ENCODE peak calls at places on chromosomes 2 and 18, in four cellular contexts. One of them, this sample, is unnamed.

GRCh38 chr2:227106845-227107759 is 56.9 kb downstream of the COL4A4 start:
- DNase-seq in transverse colon: peak
- DNase-seq in GM12864: no peak
- DNase-seq in AG04450: peak
- DNase-seq in this sample: peak

GRCh38 chr2:186894478-186894877 is 45.5 kb upstream of the ZSWIM2 start:
- DNase-seq in transverse colon: no peak
- DNase-seq in GM12864: no peak
- DNase-seq in AG04450: no peak
- DNase-seq in this sample: no peak

GRCh38 chr18:56702946-56703345 is 51.8 kb downstream of the WDR7 start:
- DNase-seq in transverse colon: no peak
- DNase-seq in GM12864: no peak
- DNase-seq in AG04450: no peak
- DNase-seq in this sample: no peak

GRCh38 chr2:98258906-98259305 is 87.3 kb upstream of the CNGA3 start:
- DNase-seq in transverse colon: no peak
- DNase-seq in GM12864: no peak
- DNase-seq in AG04450: no peak
- DNase-seq in this sample: no peak

GRCh38 chr2:181273986-181274385 is 183.2 kb upstream of the ITGA4 start:
- DNase-seq in transverse colon: no peak
- DNase-seq in GM12864: no peak
- DNase-seq in AG04450: no peak
- DNase-seq in this sample: no peak

GRCh38 chr18:36314754-36315153 is 17.2 kb downstream of the FHOD3 start:
- DNase-seq in transverse colon: no peak
- DNase-seq in GM12864: no peak
- DNase-seq in AG04450: peak
- DNase-seq in this sample: peak

GRCh38 chr2:156455366-156455975 is 19.3 kb downstream of the GPD2 start:
- DNase-seq in transverse colon: no peak
- DNase-seq in GM12864: no peak
- DNase-seq in AG04450: no peak
- DNase-seq in this sample: no peak

GRCh38 chr2:136065384-136065783 is 52.6 kb downstream of the CXCR4 start:
- DNase-seq in transverse colon: no peak
- DNase-seq in GM12864: no peak
- DNase-seq in AG04450: no peak
- DNase-seq in this sample: no peak

GRCh38 chr18:74661690-74662089 is 64.0 kb downstream of the ZNF407 start:
- DNase-seq in transverse colon: no peak
- DNase-seq in GM12864: no peak
- DNase-seq in AG04450: no peak
- DNase-seq in this sample: no peak

GRCh38 chr2:171523339-171523931 is 1.2 kb downstream of the CYBRD1 start:
- DNase-seq in transverse colon: peak
- DNase-seq in GM12864: no peak
- DNase-seq in AG04450: no peak
- DNase-seq in this sample: no peak

GRCh38 chr2:40488101-40488598 is 36.3 kb upstream of the SLC8A1 start:
- DNase-seq in transverse colon: no peak
- DNase-seq in GM12864: no peak
- DNase-seq in AG04450: no peak
- DNase-seq in this sample: peak

DNA sequence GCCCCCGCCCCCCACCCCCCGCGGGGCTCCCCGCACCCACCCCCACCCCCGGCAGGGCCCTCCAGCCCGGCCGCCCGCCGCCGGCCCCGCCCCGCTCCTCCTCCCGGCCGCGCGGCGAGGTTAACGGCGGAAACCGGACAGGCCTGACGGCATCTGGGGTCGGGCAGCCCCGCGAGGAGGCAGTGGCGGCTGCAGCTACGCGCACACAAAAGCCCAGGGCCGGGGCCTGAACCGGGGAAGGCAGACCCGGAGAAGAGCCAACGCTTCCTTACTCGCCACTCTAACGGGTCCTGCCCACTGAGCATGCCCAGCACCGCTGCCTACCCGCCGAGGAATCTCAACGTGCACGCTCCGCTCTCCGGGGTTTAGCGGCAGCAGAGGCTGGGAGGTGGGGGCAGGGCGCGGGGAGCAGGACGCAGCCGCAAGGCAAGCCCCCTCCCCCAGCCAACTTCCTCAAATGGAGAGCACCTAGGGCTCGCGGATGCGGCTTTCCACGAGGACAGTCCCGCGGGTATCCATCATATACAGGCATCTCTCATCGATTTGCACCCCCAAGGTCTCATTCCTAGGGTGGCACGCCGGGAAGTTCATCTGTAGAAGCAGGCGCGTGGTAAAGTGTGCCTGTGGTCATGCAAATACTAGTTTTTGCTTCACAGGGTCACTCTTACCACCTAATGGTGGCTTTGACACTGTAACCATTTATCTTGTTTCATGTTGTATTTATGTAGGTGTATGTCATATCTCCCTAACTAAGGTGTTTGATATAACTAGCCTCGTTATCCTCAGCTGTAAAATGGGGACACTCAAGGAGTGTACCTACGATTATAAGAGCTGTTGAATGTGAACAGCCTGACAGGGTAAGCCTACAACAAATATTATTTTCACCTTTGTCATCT is at the start of gene MEMO1:
- DNase-seq in transverse colon: peak
- DNase-seq in GM12864: peak
- DNase-seq in AG04450: peak
- DNase-seq in this sample: peak
- TF ChIP-seq CTCF in transverse colon: no peak
- TF ChIP-seq CTCF in GM12864: no peak
- TF ChIP-seq CTCF in AG04450: no peak
- TF ChIP-seq CTCF in this sample: no peak

GRCh38 chr18:59072727-59073421 is 66.8 kb upstream of the SEC11C start:
- DNase-seq in transverse colon: no peak
- DNase-seq in GM12864: no peak
- DNase-seq in AG04450: no peak
- DNase-seq in this sample: no peak

GRCh38 chr18:59070181-59070912 is 69.3 kb upstream of the SEC11C start:
- DNase-seq in transverse colon: peak
- DNase-seq in GM12864: no peak
- DNase-seq in AG04450: peak
- DNase-seq in this sample: peak

GRCh38 chr18:59065684-59066083 is 74.0 kb upstream of the SEC11C start:
- DNase-seq in transverse colon: no peak
- DNase-seq in GM12864: no peak
- DNase-seq in AG04450: no peak
- DNase-seq in this sample: no peak

GRCh38 chr18:59067873-59068272 is 71.8 kb upstream of the SEC11C start:
- DNase-seq in transverse colon: no peak
- DNase-seq in GM12864: no peak
- DNase-seq in AG04450: no peak
- DNase-seq in this sample: no peak

GRCh38 chr18:59068672-59069071 is 71.0 kb upstream of the SEC11C start:
- DNase-seq in transverse colon: no peak
- DNase-seq in GM12864: no peak
- DNase-seq in AG04450: no peak
- DNase-seq in this sample: no peak
- TF ChIP-seq CTCF in transverse colon: no peak
- TF ChIP-seq CTCF in GM12864: no peak
- TF ChIP-seq CTCF in AG04450: no peak
- TF ChIP-seq CTCF in this sample: no peak

GRCh38 chr2:74921236-74921736 is 37.2 kb upstream of the POLE4 start:
- DNase-seq in transverse colon: no peak
- DNase-seq in GM12864: no peak
- DNase-seq in AG04450: no peak
- DNase-seq in this sample: no peak
- TF ChIP-seq CTCF in transverse colon: no peak
- TF ChIP-seq CTCF in GM12864: no peak
- TF ChIP-seq CTCF in AG04450: no peak
- TF ChIP-seq CTCF in this sample: no peak

DNA sequence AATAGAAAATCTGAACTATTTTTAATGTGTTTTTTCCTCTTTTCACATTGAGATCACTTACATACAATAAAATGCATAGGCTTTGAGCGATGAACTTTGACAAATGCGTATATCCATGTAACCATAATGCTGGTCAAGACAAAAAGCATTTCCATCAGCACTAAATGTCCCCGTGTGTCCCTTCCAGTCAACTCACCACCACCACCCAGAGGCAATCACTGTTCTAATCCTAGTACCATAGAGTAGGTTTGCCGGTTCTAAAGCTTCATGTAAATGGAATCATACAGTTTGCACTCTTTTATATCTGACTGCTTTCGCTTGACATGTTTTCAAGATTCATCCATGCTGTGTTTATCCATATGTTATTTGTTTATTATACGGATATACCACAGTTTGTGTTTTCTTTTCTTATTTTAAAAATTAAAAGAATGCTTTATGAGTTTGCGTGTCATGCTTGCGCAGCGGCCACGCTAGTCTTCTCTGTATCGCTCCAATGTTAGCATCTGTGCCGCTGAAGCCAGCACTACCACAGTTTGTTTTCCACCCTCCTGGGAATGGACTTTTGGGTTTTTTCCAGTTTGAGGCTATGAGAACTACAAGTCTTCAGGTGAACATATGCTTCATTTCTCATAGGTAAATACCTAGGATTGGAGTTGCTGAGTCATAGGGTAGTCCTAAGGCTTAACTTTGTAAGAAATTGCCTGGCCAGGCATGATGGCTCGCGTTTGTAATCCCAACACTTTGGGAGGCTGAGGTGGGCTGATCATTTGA is 197.5 kb upstream of the CHAC2 start:
- DNase-seq in transverse colon: no peak
- DNase-seq in GM12864: no peak
- DNase-seq in AG04450: no peak
- DNase-seq in this sample: no peak
- TF ChIP-seq CTCF in transverse colon: no peak
- TF ChIP-seq CTCF in GM12864: no peak
- TF ChIP-seq CTCF in AG04450: no peak
- TF ChIP-seq CTCF in this sample: no peak

GRCh38 chr2:218269900-218270720 is at the start of the genes AAMP and PNKD:
- DNase-seq in transverse colon: peak
- DNase-seq in GM12864: peak
- DNase-seq in AG04450: peak
- DNase-seq in this sample: peak
- TF ChIP-seq CTCF in transverse colon: peak
- TF ChIP-seq CTCF in GM12864: no peak
- TF ChIP-seq CTCF in AG04450: peak
- TF ChIP-seq CTCF in this sample: no peak

DNA sequence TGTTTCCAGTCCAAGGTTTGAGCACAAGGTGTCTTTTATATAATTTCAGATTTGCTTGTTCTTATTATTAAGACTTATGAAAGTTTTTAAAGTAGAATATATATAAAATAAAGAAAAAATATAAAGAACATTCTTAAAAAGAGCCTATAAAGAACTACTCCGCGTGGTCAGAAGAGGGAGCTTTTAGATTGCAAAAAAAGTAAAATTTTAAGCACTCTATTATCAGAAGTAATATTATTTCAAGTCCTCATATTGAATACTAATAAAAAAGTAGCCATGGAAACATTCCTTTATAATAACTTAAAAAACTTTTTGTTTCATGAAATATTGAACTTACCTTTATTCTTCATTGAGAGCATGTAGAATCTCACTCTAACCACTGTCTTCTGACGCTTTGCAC is 51.4 kb downstream of the LINC00305 start:
- DNase-seq in transverse colon: no peak
- DNase-seq in GM12864: no peak
- DNase-seq in AG04450: no peak
- DNase-seq in this sample: no peak
- TF ChIP-seq CTCF in transverse colon: no peak
- TF ChIP-seq CTCF in GM12864: no peak
- TF ChIP-seq CTCF in AG04450: no peak
- TF ChIP-seq CTCF in this sample: no peak

GRCh38 chr2:177254433-177255226 is 9.9 kb downstream of the NFE2L2 start:
- DNase-seq in transverse colon: peak
- DNase-seq in GM12864: no peak
- DNase-seq in AG04450: no peak
- DNase-seq in this sample: no peak
- TF ChIP-seq CTCF in transverse colon: peak
- TF ChIP-seq CTCF in GM12864: peak
- TF ChIP-seq CTCF in AG04450: peak
- TF ChIP-seq CTCF in this sample: peak

This sample was measured in AG09309.